ENCODE peak calls at places on chromosomes 13 and 19, in eight cellular contexts. Q, O, B, I, V, N, K and Z are unnamed samples.

GRCh38 chr19:6061420-6062130 is 48.7 kb downstream of the RFX2 start:
- DNase-seq in K (no peak), I (no peak), N (no peak), Q (peak; percentile 32), O (no peak), B (no peak), V (peak; percentile 81), Z (no peak)

GRCh38 chr19:55242517-55242916 is 14.0 kb upstream of the TMEM86B start:
- DNase-seq in V (no peak), Q (no peak), B (no peak), O (no peak), I (no peak), N (no peak), K (no peak), Z (no peak)

GRCh38 chr19:18669524-18669817 is 14.0 kb upstream of the CRTC1 start:
- DNase-seq in O (no peak), N (no peak), K (no peak), B (peak; percentile 58), V (no peak), Q (no peak), I (no peak), Z (no peak)

GRCh38 chr19:33641956-33642498 is 20.3 kb downstream of the CHST8 start:
- DNase-seq in I (no peak), O (no peak), B (no peak), K (no peak), Q (no peak), V (no peak), N (no peak), Z (no peak)

GRCh38 chr19:7925171-7925837 is 631 bp downstream of the CTXN1 start:
- DNase-seq in V (peak; percentile 57), O (peak; percentile 41), K (peak; percentile 84), B (peak; percentile 54), N (peak; percentile 82), Q (peak; percentile 53), I (peak; percentile 37), Z (no peak)

GRCh38 chr19:41563847-41564514 is 12.0 kb upstream of the CEACAM21 start:
- DNase-seq in V (no peak), O (no peak), N (no peak), Q (no peak), K (peak; percentile 29), I (no peak), B (no peak), Z (no peak)

GRCh38 chr19:56110515-56111448 is 10.3 kb downstream of the ZNF787 start:
- DNase-seq in Q (peak; percentile 30), B (peak; percentile 52), K (no peak), O (no peak), N (no peak), V (no peak), I (peak; percentile 23), Z (no peak)

GRCh38 chr13:35600137-35600536 is 123.6 kb upstream of the MAB21L1 start:
- DNase-seq in O (no peak), V (no peak), I (peak; percentile 9), B (peak; percentile 19), Q (no peak), K (no peak), N (no peak), Z (no peak)

GRCh38 chr13:100887729-100888151 is 213.1 kb upstream of the TMTC4 start:
- DNase-seq in N (no peak), I (peak; percentile 64), K (no peak), Q (no peak), B (peak; percentile 67), V (no peak), O (no peak), Z (no peak)

GRCh38 chr19:29176981-29177754 is 35.8 kb downstream of the UQCRFS1 start:
- DNase-seq in K (no peak), O (no peak), B (no peak), Q (no peak), V (no peak), N (no peak), I (no peak), Z (no peak)

GRCh38 chr19:40907968-40908735 is 26.1 kb upstream of the CYP2A7 start:
- DNase-seq in Q (no peak), O (no peak), N (peak; percentile 22), B (no peak), I (no peak), V (no peak), K (peak; percentile 2), Z (no peak)

GRCh38 chr13:65999441-65999840 is 1230.7 kb downstream of the PCDH9 start:
- DNase-seq in I (no peak), Q (no peak), B (no peak), N (no peak), K (no peak), V (no peak), O (no peak), Z (no peak)

GRCh38 chr19:11506101-11506555 is 489 bp upstream of the ZNF653 start:
- DNase-seq in N (peak; percentile 42), O (no peak), B (no peak), I (no peak), K (no peak), Q (no peak), V (no peak), Z (no peak)

GRCh38 chr19:18101268-18101667 is 3.7 kb downstream of the MAST3 start:
- DNase-seq in B (no peak), K (no peak), I (no peak), O (no peak), V (no peak), Q (no peak), N (no peak), Z (no peak)

GRCh38 chr13:51858433-51859247 is 3.1 kb upstream of the CCDC70 start:
- DNase-seq in I (no peak), V (no peak), N (no peak), Q (no peak), B (peak; percentile 9), K (no peak), O (no peak), Z (no peak)

GRCh38 chr13:110015253-110015652 is 228.9 kb upstream of the IRS2 start:
- DNase-seq in O (no peak), B (peak; percentile 74), V (no peak), N (no peak), I (peak; percentile 36), Q (peak; percentile 26), K (no peak), Z (no peak)

GRCh38 chr13:20525144-20525600 is 485 bp downstream of the CRYL1 start:
- DNase-seq in N (peak; percentile 23), K (peak; percentile 51), I (no peak), V (no peak), O (peak; percentile 13), Q (peak; percentile 15), B (no peak), Z (no peak)

GRCh38 chr19:3554254-3555083 is 2.9 kb downstream of the MFSD12 start:
- DNase-seq in I (no peak), O (no peak), N (no peak), K (peak; percentile 59), B (no peak), Q (no peak), V (no peak), Z (no peak)

GRCh38 chr19:7888145-7888825 is at the start of gene LRRC8E:
- DNase-seq in Q (no peak), B (peak; percentile 72), K (no peak), N (no peak), I (peak; percentile 59), V (no peak), O (no peak), Z (no peak)

GRCh38 chr13:50928609-50929274 is 19.2 kb downstream of the RNASEH2B start:
- DNase-seq in I (no peak), K (no peak), B (no peak), O (no peak), N (no peak), V (no peak), Q (no peak), Z (no peak)

GRCh38 chr13:48801255-48801654 is 147.5 kb downstream of the CYSLTR2 start:
- DNase-seq in I (peak; percentile 94), Q (no peak), V (no peak), B (peak; percentile 77), N (no peak), K (no peak), O (no peak), Z (no peak)

GRCh38 chr13:68806125-68806524 is 1301.5 kb upstream of the ATXN8OS start:
- DNase-seq in N (no peak), Q (no peak), K (no peak), V (no peak), O (no peak), I (no peak), B (no peak), Z (no peak)

GRCh38 chr13:48334534-48335127 is 31.1 kb downstream of the RB1 start:
- DNase-seq in I (peak; percentile 44), B (peak; percentile 55), V (no peak), K (peak; percentile 59), N (no peak), O (no peak), Q (no peak), Z (no peak)

GRCh38 chr19:6613711-6614110 is 22.8 kb upstream of the CD70 start:
- DNase-seq in I (peak; percentile 51), V (no peak), B (peak; percentile 65), N (no peak), K (peak; percentile 76), O (no peak), Q (no peak), Z (no peak)

GRCh38 chr13:60397693-60398437 is 845 bp downstream of the TDRD3 start:
- DNase-seq in O (peak; percentile 52), K (peak; percentile 85), V (peak; percentile 45), Q (peak; percentile 41), N (peak; percentile 43), I (peak; percentile 70), B (peak; percentile 81), Z (no peak)